ENCODE peak calls at places on chromosomes 6 and 20, in ten cellular contexts. One of them, this sample, is unnamed.

GRCh38 chr6:128599036-128599435 is 78.6 kb upstream of the PTPRK start:
- DNase-seq in stimulated activated naive CD4-positive, alpha-beta T cell treated with Interleukin-2 at 50 U/mL for 16 hours: no peak
- DNase-seq in NCI-H1092 treated with DMSO at 0.1 percent for 48 hours: no peak
- DNase-seq in lower leg skin: no peak
- DNase-seq in heart left ventricle: no peak
- DNase-seq in brain microvascular endothelial cell: no peak
- DNase-seq in GM03348: no peak
- DNase-seq in fibroblast of lung: peak
- DNase-seq in GF-D8: no peak
- DNase-seq in HFFc6: no peak
- DNase-seq in this sample: no peak

GRCh38 chr6:43180985-43181384 is 1.0 kb upstream of the CUL9 start:
- DNase-seq in fibroblast of lung: peak
- DNase-seq in brain microvascular endothelial cell: no peak
- DNase-seq in HFFc6: no peak
- DNase-seq in stimulated activated naive CD4-positive, alpha-beta T cell treated with Interleukin-2 at 50 U/mL for 16 hours: no peak
- DNase-seq in lower leg skin: no peak
- DNase-seq in GM03348: no peak
- DNase-seq in NCI-H1092 treated with DMSO at 0.1 percent for 48 hours: no peak
- DNase-seq in heart left ventricle: no peak
- DNase-seq in GF-D8: no peak
- DNase-seq in this sample: no peak

GRCh38 chr6:77425676-77426075 is 37.6 kb downstream of the HTR1B start:
- DNase-seq in brain microvascular endothelial cell: no peak
- DNase-seq in GM03348: no peak
- DNase-seq in HFFc6: no peak
- DNase-seq in GF-D8: no peak
- DNase-seq in NCI-H1092 treated with DMSO at 0.1 percent for 48 hours: no peak
- DNase-seq in lower leg skin: no peak
- DNase-seq in heart left ventricle: no peak
- DNase-seq in stimulated activated naive CD4-positive, alpha-beta T cell treated with Interleukin-2 at 50 U/mL for 16 hours: no peak
- DNase-seq in fibroblast of lung: peak
- DNase-seq in this sample: no peak

GRCh38 chr6:148075352-148075751 is 267.3 kb upstream of the SASH1 start:
- DNase-seq in NCI-H1092 treated with DMSO at 0.1 percent for 48 hours: no peak
- DNase-seq in heart left ventricle: no peak
- DNase-seq in HFFc6: no peak
- DNase-seq in GF-D8: no peak
- DNase-seq in fibroblast of lung: no peak
- DNase-seq in GM03348: no peak
- DNase-seq in lower leg skin: no peak
- DNase-seq in brain microvascular endothelial cell: no peak
- DNase-seq in stimulated activated naive CD4-positive, alpha-beta T cell treated with Interleukin-2 at 50 U/mL for 16 hours: no peak
- DNase-seq in this sample: no peak

GRCh38 chr20:51545515-51545914 is 3.0 kb upstream of the NFATC2 start:
- DNase-seq in stimulated activated naive CD4-positive, alpha-beta T cell treated with Interleukin-2 at 50 U/mL for 16 hours: no peak
- DNase-seq in HFFc6: no peak
- DNase-seq in NCI-H1092 treated with DMSO at 0.1 percent for 48 hours: no peak
- DNase-seq in heart left ventricle: no peak
- DNase-seq in GF-D8: no peak
- DNase-seq in brain microvascular endothelial cell: no peak
- DNase-seq in fibroblast of lung: no peak
- DNase-seq in GM03348: no peak
- DNase-seq in lower leg skin: no peak
- DNase-seq in this sample: no peak

GRCh38 chr6:169868458-169868857 is 117.0 kb downstream of the ERMARD start:
- DNase-seq in lower leg skin: no peak
- DNase-seq in NCI-H1092 treated with DMSO at 0.1 percent for 48 hours: no peak
- DNase-seq in fibroblast of lung: no peak
- DNase-seq in HFFc6: no peak
- DNase-seq in heart left ventricle: peak
- DNase-seq in GF-D8: no peak
- DNase-seq in brain microvascular endothelial cell: no peak
- DNase-seq in stimulated activated naive CD4-positive, alpha-beta T cell treated with Interleukin-2 at 50 U/mL for 16 hours: no peak
- DNase-seq in GM03348: no peak
- DNase-seq in this sample: no peak

GRCh38 chr6:41675176-41675767 is 37.0 kb downstream of the MDFI start:
- DNase-seq in fibroblast of lung: no peak
- DNase-seq in GF-D8: no peak
- DNase-seq in NCI-H1092 treated with DMSO at 0.1 percent for 48 hours: no peak
- DNase-seq in brain microvascular endothelial cell: no peak
- DNase-seq in lower leg skin: no peak
- DNase-seq in HFFc6: no peak
- DNase-seq in GM03348: no peak
- DNase-seq in heart left ventricle: no peak
- DNase-seq in stimulated activated naive CD4-positive, alpha-beta T cell treated with Interleukin-2 at 50 U/mL for 16 hours: no peak
- DNase-seq in this sample: no peak

GRCh38 chr6:74091133-74091793 is 395.3 kb downstream of the CD109 start:
- DNase-seq in heart left ventricle: no peak
- DNase-seq in GM03348: peak
- DNase-seq in stimulated activated naive CD4-positive, alpha-beta T cell treated with Interleukin-2 at 50 U/mL for 16 hours: no peak
- DNase-seq in GF-D8: no peak
- DNase-seq in fibroblast of lung: peak
- DNase-seq in NCI-H1092 treated with DMSO at 0.1 percent for 48 hours: peak
- DNase-seq in lower leg skin: no peak
- DNase-seq in HFFc6: no peak
- DNase-seq in brain microvascular endothelial cell: no peak
- DNase-seq in this sample: peak

GRCh38 chr20:62707981-62708521 is 585 bp upstream of the NTSR1 start:
- DNase-seq in brain microvascular endothelial cell: no peak
- DNase-seq in NCI-H1092 treated with DMSO at 0.1 percent for 48 hours: no peak
- DNase-seq in heart left ventricle: no peak
- DNase-seq in HFFc6: no peak
- DNase-seq in fibroblast of lung: no peak
- DNase-seq in GM03348: no peak
- DNase-seq in lower leg skin: no peak
- DNase-seq in stimulated activated naive CD4-positive, alpha-beta T cell treated with Interleukin-2 at 50 U/mL for 16 hours: peak
- DNase-seq in GF-D8: no peak
- DNase-seq in this sample: no peak

GRCh38 chr20:34397096-34397495 is 34.0 kb downstream of the ITCH start:
- DNase-seq in heart left ventricle: no peak
- DNase-seq in stimulated activated naive CD4-positive, alpha-beta T cell treated with Interleukin-2 at 50 U/mL for 16 hours: no peak
- DNase-seq in GF-D8: no peak
- DNase-seq in GM03348: no peak
- DNase-seq in brain microvascular endothelial cell: no peak
- DNase-seq in fibroblast of lung: peak
- DNase-seq in HFFc6: no peak
- DNase-seq in lower leg skin: no peak
- DNase-seq in NCI-H1092 treated with DMSO at 0.1 percent for 48 hours: no peak
- DNase-seq in this sample: no peak

GRCh38 chr6:71582820-71583219 is 294.2 kb downstream of the OGFRL1 start:
- DNase-seq in NCI-H1092 treated with DMSO at 0.1 percent for 48 hours: no peak
- DNase-seq in GF-D8: no peak
- DNase-seq in GM03348: peak
- DNase-seq in brain microvascular endothelial cell: no peak
- DNase-seq in fibroblast of lung: no peak
- DNase-seq in heart left ventricle: no peak
- DNase-seq in lower leg skin: no peak
- DNase-seq in stimulated activated naive CD4-positive, alpha-beta T cell treated with Interleukin-2 at 50 U/mL for 16 hours: no peak
- DNase-seq in HFFc6: no peak
- DNase-seq in this sample: no peak

GRCh38 chr6:37827603-37828265 is 8.2 kb downstream of the ZFAND3 start:
- DNase-seq in GM03348: no peak
- DNase-seq in stimulated activated naive CD4-positive, alpha-beta T cell treated with Interleukin-2 at 50 U/mL for 16 hours: no peak
- DNase-seq in HFFc6: no peak
- DNase-seq in fibroblast of lung: no peak
- DNase-seq in heart left ventricle: no peak
- DNase-seq in lower leg skin: no peak
- DNase-seq in GF-D8: no peak
- DNase-seq in brain microvascular endothelial cell: no peak
- DNase-seq in NCI-H1092 treated with DMSO at 0.1 percent for 48 hours: no peak
- DNase-seq in this sample: no peak

GRCh38 chr20:38242848-38243449 is 17.6 kb downstream of the KIAA1755 start:
- DNase-seq in NCI-H1092 treated with DMSO at 0.1 percent for 48 hours: no peak
- DNase-seq in HFFc6: no peak
- DNase-seq in brain microvascular endothelial cell: no peak
- DNase-seq in GF-D8: peak
- DNase-seq in lower leg skin: no peak
- DNase-seq in stimulated activated naive CD4-positive, alpha-beta T cell treated with Interleukin-2 at 50 U/mL for 16 hours: no peak
- DNase-seq in fibroblast of lung: no peak
- DNase-seq in heart left ventricle: no peak
- DNase-seq in GM03348: no peak
- DNase-seq in this sample: peak

GRCh38 chr6:17197607-17198006 is 83.6 kb upstream of the RBM24 start:
- DNase-seq in GF-D8: no peak
- DNase-seq in HFFc6: no peak
- DNase-seq in NCI-H1092 treated with DMSO at 0.1 percent for 48 hours: no peak
- DNase-seq in stimulated activated naive CD4-positive, alpha-beta T cell treated with Interleukin-2 at 50 U/mL for 16 hours: no peak
- DNase-seq in brain microvascular endothelial cell: no peak
- DNase-seq in fibroblast of lung: no peak
- DNase-seq in lower leg skin: no peak
- DNase-seq in GM03348: no peak
- DNase-seq in heart left ventricle: no peak
- DNase-seq in this sample: no peak

GRCh38 chr6:136077834-136078576 is 172.1 kb downstream of the MTFR2 start:
- DNase-seq in stimulated activated naive CD4-positive, alpha-beta T cell treated with Interleukin-2 at 50 U/mL for 16 hours: no peak
- DNase-seq in heart left ventricle: peak
- DNase-seq in lower leg skin: no peak
- DNase-seq in fibroblast of lung: peak
- DNase-seq in GF-D8: no peak
- DNase-seq in NCI-H1092 treated with DMSO at 0.1 percent for 48 hours: no peak
- DNase-seq in HFFc6: peak
- DNase-seq in brain microvascular endothelial cell: peak
- DNase-seq in GM03348: peak
- DNase-seq in this sample: peak

GRCh38 chr20:48238326-48238725 is 453.0 kb upstream of the SULF2 start:
- DNase-seq in stimulated activated naive CD4-positive, alpha-beta T cell treated with Interleukin-2 at 50 U/mL for 16 hours: no peak
- DNase-seq in heart left ventricle: no peak
- DNase-seq in HFFc6: peak
- DNase-seq in GF-D8: no peak
- DNase-seq in fibroblast of lung: peak
- DNase-seq in GM03348: peak
- DNase-seq in NCI-H1092 treated with DMSO at 0.1 percent for 48 hours: no peak
- DNase-seq in brain microvascular endothelial cell: peak
- DNase-seq in lower leg skin: no peak
- DNase-seq in this sample: no peak

GRCh38 chr6:12815884-12816600 is 99.5 kb downstream of the PHACTR1 start:
- DNase-seq in NCI-H1092 treated with DMSO at 0.1 percent for 48 hours: no peak
- DNase-seq in lower leg skin: no peak
- DNase-seq in GM03348: no peak
- DNase-seq in GF-D8: no peak
- DNase-seq in HFFc6: no peak
- DNase-seq in brain microvascular endothelial cell: no peak
- DNase-seq in fibroblast of lung: peak
- DNase-seq in heart left ventricle: no peak
- DNase-seq in stimulated activated naive CD4-positive, alpha-beta T cell treated with Interleukin-2 at 50 U/mL for 16 hours: no peak
- DNase-seq in this sample: no peak

GRCh38 chr6:41027251-41027650 is 11.8 kb downstream of the UNC5CL start:
- DNase-seq in HFFc6: no peak
- DNase-seq in heart left ventricle: no peak
- DNase-seq in GF-D8: no peak
- DNase-seq in NCI-H1092 treated with DMSO at 0.1 percent for 48 hours: no peak
- DNase-seq in GM03348: no peak
- DNase-seq in fibroblast of lung: no peak
- DNase-seq in stimulated activated naive CD4-positive, alpha-beta T cell treated with Interleukin-2 at 50 U/mL for 16 hours: no peak
- DNase-seq in lower leg skin: no peak
- DNase-seq in brain microvascular endothelial cell: no peak
- DNase-seq in this sample: no peak

GRCh38 chr6:69976591-69977090 is 110.3 kb downstream of the COL19A1 start:
- DNase-seq in heart left ventricle: no peak
- DNase-seq in HFFc6: no peak
- DNase-seq in lower leg skin: no peak
- DNase-seq in brain microvascular endothelial cell: no peak
- DNase-seq in GM03348: no peak
- DNase-seq in fibroblast of lung: no peak
- DNase-seq in stimulated activated naive CD4-positive, alpha-beta T cell treated with Interleukin-2 at 50 U/mL for 16 hours: no peak
- DNase-seq in GF-D8: no peak
- DNase-seq in NCI-H1092 treated with DMSO at 0.1 percent for 48 hours: no peak
- DNase-seq in this sample: no peak

GRCh38 chr20:64077541-64077875 is 1.8 kb downstream of the RGS19 start:
- DNase-seq in heart left ventricle: no peak
- DNase-seq in GM03348: no peak
- DNase-seq in fibroblast of lung: no peak
- DNase-seq in NCI-H1092 treated with DMSO at 0.1 percent for 48 hours: no peak
- DNase-seq in stimulated activated naive CD4-positive, alpha-beta T cell treated with Interleukin-2 at 50 U/mL for 16 hours: no peak
- DNase-seq in HFFc6: no peak
- DNase-seq in GF-D8: no peak
- DNase-seq in lower leg skin: no peak
- DNase-seq in brain microvascular endothelial cell: no peak
- DNase-seq in this sample: no peak

GRCh38 chr6:106159531-106159940 is 73.4 kb downstream of the PRDM1 start:
- DNase-seq in NCI-H1092 treated with DMSO at 0.1 percent for 48 hours: no peak
- DNase-seq in fibroblast of lung: peak
- DNase-seq in heart left ventricle: no peak
- DNase-seq in GF-D8: no peak
- DNase-seq in lower leg skin: no peak
- DNase-seq in brain microvascular endothelial cell: peak
- DNase-seq in HFFc6: peak
- DNase-seq in stimulated activated naive CD4-positive, alpha-beta T cell treated with Interleukin-2 at 50 U/mL for 16 hours: no peak
- DNase-seq in GM03348: peak
- DNase-seq in this sample: no peak

GRCh38 chr6:30258204-30258603 is 45.0 kb upstream of the TRIM26 start:
- DNase-seq in heart left ventricle: no peak
- DNase-seq in stimulated activated naive CD4-positive, alpha-beta T cell treated with Interleukin-2 at 50 U/mL for 16 hours: peak
- DNase-seq in fibroblast of lung: no peak
- DNase-seq in lower leg skin: no peak
- DNase-seq in brain microvascular endothelial cell: no peak
- DNase-seq in GM03348: no peak
- DNase-seq in HFFc6: no peak
- DNase-seq in GF-D8: no peak
- DNase-seq in NCI-H1092 treated with DMSO at 0.1 percent for 48 hours: no peak
- DNase-seq in this sample: no peak

GRCh38 chr6:136921936-136922679 is at the start of gene SLC35D3:
- DNase-seq in GM03348: peak
- DNase-seq in brain microvascular endothelial cell: no peak
- DNase-seq in fibroblast of lung: peak
- DNase-seq in NCI-H1092 treated with DMSO at 0.1 percent for 48 hours: peak
- DNase-seq in GF-D8: no peak
- DNase-seq in HFFc6: no peak
- DNase-seq in heart left ventricle: no peak
- DNase-seq in lower leg skin: no peak
- DNase-seq in stimulated activated naive CD4-positive, alpha-beta T cell treated with Interleukin-2 at 50 U/mL for 16 hours: peak
- DNase-seq in this sample: no peak

GRCh38 chr20:21229163-21229562 is 74.0 kb upstream of the XRN2 start:
- DNase-seq in fibroblast of lung: peak
- DNase-seq in lower leg skin: no peak
- DNase-seq in HFFc6: peak
- DNase-seq in brain microvascular endothelial cell: no peak
- DNase-seq in heart left ventricle: no peak
- DNase-seq in GM03348: peak
- DNase-seq in stimulated activated naive CD4-positive, alpha-beta T cell treated with Interleukin-2 at 50 U/mL for 16 hours: no peak
- DNase-seq in NCI-H1092 treated with DMSO at 0.1 percent for 48 hours: no peak
- DNase-seq in GF-D8: no peak
- DNase-seq in this sample: no peak

GRCh38 chr6:44029489-44030185 is 97.6 kb downstream of the MRPL14 start:
- DNase-seq in lower leg skin: no peak
- DNase-seq in fibroblast of lung: no peak
- DNase-seq in GF-D8: no peak
- DNase-seq in brain microvascular endothelial cell: no peak
- DNase-seq in NCI-H1092 treated with DMSO at 0.1 percent for 48 hours: no peak
- DNase-seq in HFFc6: peak
- DNase-seq in stimulated activated naive CD4-positive, alpha-beta T cell treated with Interleukin-2 at 50 U/mL for 16 hours: no peak
- DNase-seq in GM03348: peak
- DNase-seq in heart left ventricle: no peak
- DNase-seq in this sample: no peak

GRCh38 chr6:100461273-100461919 is 3.3 kb downstream of the SIM1 start:
- DNase-seq in lower leg skin: no peak
- DNase-seq in GF-D8: no peak
- DNase-seq in NCI-H1092 treated with DMSO at 0.1 percent for 48 hours: peak
- DNase-seq in stimulated activated naive CD4-positive, alpha-beta T cell treated with Interleukin-2 at 50 U/mL for 16 hours: no peak
- DNase-seq in fibroblast of lung: peak
- DNase-seq in heart left ventricle: no peak
- DNase-seq in brain microvascular endothelial cell: no peak
- DNase-seq in HFFc6: no peak
- DNase-seq in GM03348: peak
- DNase-seq in this sample: peak

GRCh38 chr20:2118783-2119182 is 17.2 kb downstream of the STK35 start:
- DNase-seq in fibroblast of lung: peak
- DNase-seq in NCI-H1092 treated with DMSO at 0.1 percent for 48 hours: no peak
- DNase-seq in brain microvascular endothelial cell: no peak
- DNase-seq in GM03348: no peak
- DNase-seq in lower leg skin: no peak
- DNase-seq in HFFc6: no peak
- DNase-seq in heart left ventricle: no peak
- DNase-seq in stimulated activated naive CD4-positive, alpha-beta T cell treated with Interleukin-2 at 50 U/mL for 16 hours: no peak
- DNase-seq in GF-D8: peak
- DNase-seq in this sample: no peak

GRCh38 chr6:168007592-168008338 is 10.3 kb downstream of the KIF25 start:
- DNase-seq in fibroblast of lung: peak
- DNase-seq in NCI-H1092 treated with DMSO at 0.1 percent for 48 hours: no peak
- DNase-seq in lower leg skin: peak
- DNase-seq in GF-D8: peak
- DNase-seq in GM03348: peak
- DNase-seq in stimulated activated naive CD4-positive, alpha-beta T cell treated with Interleukin-2 at 50 U/mL for 16 hours: no peak
- DNase-seq in brain microvascular endothelial cell: peak
- DNase-seq in HFFc6: peak
- DNase-seq in heart left ventricle: no peak
- DNase-seq in this sample: peak

This sample was measured in dermis microvascular lymphatic vessel endothelial cell.